ENCODE peak calls at places on chromosomes 1 and 21, in six cellular contexts. Q is GM12892, P is GM12878, L is HepG2, E is K562, K is H1. W is an unnamed sample.

GRCh38 chr1:12600335-12600734 is 17.7 kb downstream of the DHRS3 start:
- DNase-seq in Q (no peak), P (no peak), L (no peak), E (no peak), K (no peak), W (no peak)

GRCh38 chr1:10253755-10254154 is 43.4 kb downstream of the KIF1B start:
- DNase-seq in Q (no peak), P (no peak), L (no peak), E (no peak), K (no peak), W (no peak)

GRCh38 chr1:9315411-9316079 is 22.9 kb downstream of the SPSB1 start:
- DNase-seq in Q (no peak), P (peak), L (no peak), E (no peak), K (no peak), W (no peak)

GRCh38 chr1:74822851-74823443 is 90.0 kb downstream of the TYW3 start:
- DNase-seq in Q (no peak), P (no peak), L (no peak), E (no peak), K (no peak), W (no peak)

GRCh38 chr1:62508187-62508758 is 71.4 kb downstream of the USP1 start:
- DNase-seq in Q (no peak), P (peak), L (peak), E (peak), K (no peak), W (no peak)

GRCh38 chr21:26118928-26119540 is 51.5 kb downstream of the APP start:
- DNase-seq in Q (no peak), P (no peak), L (no peak), E (no peak), K (no peak), W (no peak)

GRCh38 chr1:198529414-198529813 is 11.1 kb downstream of the ATP6V1G3 start:
- DNase-seq in Q (no peak), P (no peak), L (no peak), E (no peak), K (no peak), W (no peak)

GRCh38 chr1:38454236-38454635 is 405.3 kb downstream of the RRAGC start:
- DNase-seq in Q (no peak), P (no peak), L (no peak), E (peak), K (no peak), W (no peak)

GRCh38 chr1:47627471-47628370 is 189.9 kb downstream of the FOXD2 start:
- DNase-seq in Q (no peak), P (no peak), L (no peak), E (no peak), K (no peak), W (no peak)

GRCh38 chr1:21022279-21023040 is 154.2 kb downstream of the EIF4G3 start:
- DNase-seq in Q (peak), P (peak), L (peak), E (peak), K (no peak), W (peak)

GRCh38 chr1:9843576-9843945 is 19.8 kb upstream of the CLSTN1 start:
- DNase-seq in Q (no peak), P (no peak), L (no peak), E (no peak), K (no peak), W (no peak)

GRCh38 chr1:205754857-205755256 is 4.9 kb upstream of the NUCKS1 start:
- DNase-seq in Q (no peak), P (no peak), L (no peak), E (no peak), K (no peak), W (no peak)
- TF ChIP-seq TAF1 in Q (no peak), P (no peak), L (no peak), E (no peak), K (no peak), W (no peak)

DNA sequence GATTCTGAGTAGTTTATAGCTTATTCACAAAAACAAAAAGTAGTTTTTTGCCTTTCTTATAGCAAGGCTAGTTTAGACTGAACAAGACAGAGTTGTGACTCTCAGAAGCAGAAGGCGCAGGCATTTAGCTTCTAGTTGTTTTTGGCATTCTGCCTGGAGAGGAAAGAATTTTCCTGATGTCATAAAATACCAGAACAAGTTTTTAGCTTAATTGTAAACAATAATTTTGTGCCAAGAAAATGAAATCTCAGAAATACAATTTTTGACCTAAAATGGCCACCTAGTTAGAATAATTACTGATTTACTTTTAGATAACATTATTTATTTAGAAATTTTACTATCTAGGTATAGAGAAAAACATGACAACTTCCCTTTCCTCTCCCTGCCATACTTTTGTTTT is 1.0 kb downstream of the DNAJB4 start:
- DNase-seq in Q (no peak), P (no peak), L (peak), E (no peak), K (no peak), W (no peak)
- TF ChIP-seq POLR2A in Q (no peak), P (no peak), L (no peak), E (no peak), K (no peak), W (no peak)

DNA sequence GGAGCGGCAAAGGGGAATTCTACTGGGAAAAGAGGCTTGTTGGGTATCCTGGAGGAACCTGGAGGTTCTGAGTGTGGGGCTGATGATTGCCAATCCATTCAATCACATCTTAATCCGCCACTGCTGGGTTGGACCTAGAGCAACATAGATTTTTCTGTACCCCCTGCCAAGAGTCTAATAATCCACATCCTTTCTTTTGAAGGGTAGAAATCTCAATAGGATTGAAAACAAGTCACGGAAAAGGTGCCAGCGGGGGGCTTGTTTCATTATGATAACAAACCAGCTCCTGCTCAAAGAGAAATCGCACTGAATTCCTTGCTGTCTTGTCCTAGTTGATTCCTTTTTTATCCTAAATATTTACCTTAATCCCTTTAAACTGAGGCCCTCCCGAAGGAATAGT is 528.5 kb downstream of the ADGRL2 start:
- DNase-seq in Q (no peak), P (no peak), L (no peak), E (no peak), K (no peak), W (no peak)
- TF ChIP-seq TAF1 in Q (no peak), P (no peak), L (no peak), E (no peak), K (no peak), W (no peak)

GRCh38 chr1:17577907-17578297 is 38.4 kb downstream of the ARHGEF10L start:
- DNase-seq in Q (no peak), P (no peak), L (no peak), E (peak), K (no peak), W (no peak)

GRCh38 chr1:17575786-17576584 is 36.5 kb downstream of the ARHGEF10L start:
- DNase-seq in Q (no peak), P (no peak), L (peak), E (no peak), K (no peak), W (no peak)

GRCh38 chr1:17581389-17582123 is 42.1 kb downstream of the ARHGEF10L start:
- DNase-seq in Q (peak), P (no peak), L (peak), E (no peak), K (no peak), W (peak)

GRCh38 chr1:17582124-17582768 is 42.7 kb downstream of the ARHGEF10L start:
- DNase-seq in Q (no peak), P (no peak), L (no peak), E (no peak), K (no peak), W (no peak)

GRCh38 chr1:17579951-17580939 is 40.7 kb downstream of the ARHGEF10L start:
- DNase-seq in Q (no peak), P (no peak), L (peak), E (no peak), K (no peak), W (no peak)
- TF ChIP-seq POLR2A in Q (no peak), P (no peak), L (peak), E (no peak), K (no peak), W (no peak)

W was measured in GM12891.